ENCODE peak calls at places on chromosomes 6 and 20, in eight cellular contexts. V is tibial nerve; C is CD8-positive, alpha-beta T cell; I is CD4-positive, alpha-beta T cell; L is OCI-LY7; K is naive thymus-derived CD4-positive, alpha-beta T cell; A is endodermal cell; H is spleen. J is an unnamed sample.

GRCh38 chr20:40945754-40946451 is 82.7 kb upstream of the TOP1 start:
- DNase-seq in V (peak; percentile 17), C (no peak), I (no peak), L (peak; percentile 81), K (no peak), A (peak; percentile 92), H (peak; percentile 80), J (peak; percentile 13)

GRCh38 chr6:13273202-13273930 is 55.0 kb downstream of the TBC1D7 start:
- DNase-seq in V (no peak), C (no peak), I (no peak), L (no peak), K (no peak), A (no peak), H (no peak), J (no peak)

GRCh38 chr20:48194026-48194425 is 408.7 kb upstream of the SULF2 start:
- DNase-seq in V (no peak), C (no peak), I (no peak), L (no peak), K (no peak), A (no peak), H (no peak), J (no peak)

GRCh38 chr20:4090756-4091331 is 75.5 kb upstream of the RNF24 start:
- DNase-seq in V (no peak), C (no peak), I (no peak), L (no peak), K (no peak), A (no peak), H (no peak), J (no peak)

GRCh38 chr6:161214722-161215121 is 59.1 kb downstream of the AGPAT4 start:
- DNase-seq in V (no peak), C (no peak), I (no peak), L (no peak), K (no peak), A (no peak), H (no peak), J (no peak)

GRCh38 chr20:63475209-63475608 is 2.8 kb upstream of the KCNQ2 start:
- DNase-seq in V (no peak), C (no peak), I (no peak), L (no peak), K (no peak), A (peak; percentile 87), H (no peak), J (no peak)

GRCh38 chr6:13428528-13429405 is 58.6 kb downstream of the GFOD1 start:
- DNase-seq in V (no peak), C (no peak), I (no peak), L (peak; percentile 53), K (no peak), A (no peak), H (peak; percentile 75), J (no peak)

GRCh38 chr6:170355661-170356060 is 49.1 kb downstream of the FAM120B start:
- DNase-seq in V (no peak), C (no peak), I (no peak), L (no peak), K (no peak), A (no peak), H (no peak), J (no peak)

GRCh38 chr6:142551145-142551811 is 249.5 kb downstream of the ADGRG6 start:
- DNase-seq in V (no peak), C (peak; percentile 61), I (peak; percentile 53), L (no peak), K (peak; percentile 67), A (peak; percentile 61), H (no peak), J (no peak)

GRCh38 chr20:12207875-12208274 is 290.2 kb downstream of the BTBD3 start:
- DNase-seq in V (no peak), C (no peak), I (no peak), L (peak; percentile 4), K (no peak), A (peak; percentile 85), H (no peak), J (no peak)

GRCh38 chr6:157531986-157532365 is 151.0 kb downstream of the ZDHHC14 start:
- DNase-seq in V (no peak), C (no peak), I (no peak), L (no peak), K (no peak), A (no peak), H (no peak), J (no peak)

DNA sequence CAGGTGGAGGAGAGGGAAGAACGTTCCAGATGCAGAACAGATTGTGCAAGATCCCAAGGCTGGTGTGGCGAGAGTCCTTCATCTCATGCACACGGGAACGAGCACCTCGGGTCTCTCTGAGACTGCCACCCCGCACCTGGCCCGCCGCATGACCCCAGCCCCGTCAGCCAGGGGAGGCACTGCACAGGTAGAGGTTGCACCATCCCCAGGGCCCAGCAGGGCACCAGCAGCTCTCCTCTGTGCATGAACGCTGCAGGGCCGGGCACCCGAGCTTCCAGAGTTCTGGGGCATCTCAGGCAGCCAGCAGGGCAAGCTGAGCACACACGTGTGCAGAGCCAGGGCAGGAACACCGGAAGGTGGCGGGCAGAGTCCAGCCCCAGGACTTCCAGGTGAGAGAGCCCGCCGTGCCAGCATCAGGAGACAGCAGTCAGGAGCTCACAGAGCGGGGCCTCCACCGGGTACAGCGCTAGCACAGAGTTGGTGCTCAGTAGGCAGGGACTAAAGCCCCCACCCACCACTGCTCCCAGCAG is 193.2 kb downstream of the TAF4 start:
- DNase-seq in V (no peak), C (no peak), I (no peak), L (no peak), K (no peak), A (no peak), H (no peak), J (no peak)
- H3K27ac ChIP-seq in V (no peak overlapping the region), C (no peak overlapping the region), I (no peak overlapping the region), L (no peak overlapping the region), K (no peak overlapping the region), A (no peak overlapping the region), H (no peak overlapping the region), J (no peak overlapping the region)

GRCh38 chr20:49948178-49948577 is 12.0 kb downstream of the RNF114 start:
- DNase-seq in V (no peak), C (no peak), I (no peak), L (no peak), K (no peak), A (no peak), H (no peak), J (no peak)
- H3K27ac ChIP-seq in V (peak overlapping the region; percentile 64), C (no peak overlapping the region), I (no peak overlapping the region), L (no peak overlapping the region), K (no peak overlapping the region), A (no peak overlapping the region), H (no peak overlapping the region), J (no peak overlapping the region)

DNA sequence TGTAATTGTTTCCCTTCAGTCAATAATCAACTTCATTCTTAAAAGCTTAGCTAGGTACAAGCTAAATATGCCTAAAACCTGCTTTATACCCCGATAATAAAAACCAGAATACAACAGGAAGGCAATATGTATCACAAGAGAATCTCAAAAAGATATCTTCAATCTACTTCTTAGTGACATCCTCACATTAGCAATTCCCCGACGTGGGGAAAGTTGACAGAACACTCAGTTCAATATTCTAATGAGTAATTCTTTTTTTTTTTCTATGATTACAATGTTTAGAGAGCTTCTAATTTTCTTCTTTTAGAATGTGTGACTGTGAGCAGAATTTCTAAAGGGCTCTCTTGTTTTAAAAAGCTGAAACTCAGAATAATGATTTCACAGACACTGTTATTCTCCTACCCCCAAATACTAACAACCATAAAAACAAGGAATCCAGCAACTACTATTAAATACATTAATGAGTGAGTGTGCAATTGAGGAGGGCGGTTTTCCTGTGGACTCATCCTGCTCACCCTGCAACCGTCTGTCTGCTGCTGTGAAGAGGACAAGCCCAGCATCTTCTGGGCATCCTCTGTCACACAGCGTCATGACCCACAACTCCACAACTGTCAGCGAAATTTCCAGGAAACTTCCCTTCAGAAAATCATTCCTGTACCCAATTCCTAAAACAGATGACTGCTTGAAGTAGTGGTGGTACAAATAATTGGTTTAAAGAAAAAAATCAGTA is 68.2 kb downstream of the DTNBP1 start:
- DNase-seq in V (no peak), C (no peak), I (no peak), L (no peak), K (no peak), A (no peak), H (no peak), J (no peak)
- H3K27ac ChIP-seq in V (no peak overlapping the region), C (no peak overlapping the region), I (no peak overlapping the region), L (no peak overlapping the region), K (no peak overlapping the region), A (no peak overlapping the region), H (no peak overlapping the region), J (peak overlapping the region; percentile 58)

GRCh38 chr20:37393863-37394542 is 48.1 kb downstream of the SRC start:
- DNase-seq in V (no peak), C (no peak), I (no peak), L (no peak), K (no peak), A (no peak), H (peak; percentile 73), J (no peak)
- H3K27ac ChIP-seq in V (no peak overlapping the region), C (no peak overlapping the region), I (no peak overlapping the region), L (no peak overlapping the region), K (no peak overlapping the region), A (peak overlapping the region; percentile 97), H (no peak overlapping the region), J (no peak overlapping the region)

GRCh38 chr6:15107644-15108382 is 138.1 kb upstream of the JARID2 start:
- DNase-seq in V (no peak), C (no peak), I (no peak), L (no peak), K (no peak), A (no peak), H (no peak), J (no peak)
- H3K27ac ChIP-seq in V (no peak overlapping the region), C (no peak overlapping the region), I (no peak overlapping the region), L (no peak overlapping the region), K (no peak overlapping the region), A (no peak overlapping the region), H (no peak overlapping the region), J (no peak overlapping the region)

GRCh38 chr20:5656136-5656535 is 94.1 kb upstream of the SHLD1 start:
- DNase-seq in V (no peak), C (no peak), I (no peak), L (no peak), K (no peak), A (no peak), H (no peak), J (no peak)
- H3K27ac ChIP-seq in V (no peak overlapping the region), C (no peak overlapping the region), I (no peak overlapping the region), L (peak overlapping the region; percentile 85), K (no peak overlapping the region), A (no peak overlapping the region), H (peak overlapping the region; percentile 64), J (no peak overlapping the region)